ENCODE peak calls at places on chromosomes 5 and 9, in six cellular contexts. One of them, this sample, is unnamed.

GRCh38 chr9:69671904-69672827 is at the start of gene APBA1:
- DNase-seq in psoas muscle: peak
- DNase-seq in lung: peak
- DNase-seq in M059J: peak
- DNase-seq in ELF-1: peak
- DNase-seq in progenitor cell of endocrine pancreas: peak
- DNase-seq in this sample: peak

GRCh38 chr9:88781500-88782391 is 209.5 kb upstream of the S1PR3 start:
- DNase-seq in lung: peak
- DNase-seq in progenitor cell of endocrine pancreas: no peak
- DNase-seq in ELF-1: peak
- DNase-seq in M059J: peak
- DNase-seq in psoas muscle: no peak
- DNase-seq in this sample: peak

GRCh38 chr5:12125895-12126294 is 221.6 kb upstream of the CTNND2 start:
- DNase-seq in M059J: no peak
- DNase-seq in ELF-1: peak
- DNase-seq in psoas muscle: no peak
- DNase-seq in progenitor cell of endocrine pancreas: no peak
- DNase-seq in lung: no peak
- DNase-seq in this sample: no peak

GRCh38 chr5:16265141-16265540 is 85.5 kb upstream of the MARCHF11 start:
- DNase-seq in M059J: peak
- DNase-seq in lung: no peak
- DNase-seq in progenitor cell of endocrine pancreas: no peak
- DNase-seq in psoas muscle: no peak
- DNase-seq in ELF-1: no peak
- DNase-seq in this sample: no peak

GRCh38 chr5:177531209-177531940 is 14.6 kb upstream of the DDX41 start:
- DNase-seq in progenitor cell of endocrine pancreas: no peak
- DNase-seq in M059J: no peak
- DNase-seq in ELF-1: no peak
- DNase-seq in psoas muscle: no peak
- DNase-seq in lung: no peak
- DNase-seq in this sample: no peak

GRCh38 chr5:7209583-7210139 is 186.3 kb upstream of the ADCY2 start:
- DNase-seq in progenitor cell of endocrine pancreas: no peak
- DNase-seq in lung: no peak
- DNase-seq in ELF-1: no peak
- DNase-seq in M059J: no peak
- DNase-seq in psoas muscle: peak
- DNase-seq in this sample: no peak

GRCh38 chr9:95441081-95441480 is 75.7 kb downstream of the PTCH1 start:
- DNase-seq in lung: no peak
- DNase-seq in psoas muscle: no peak
- DNase-seq in M059J: no peak
- DNase-seq in progenitor cell of endocrine pancreas: no peak
- DNase-seq in ELF-1: no peak
- DNase-seq in this sample: no peak

GRCh38 chr5:103315455-103315854 is 56.9 kb downstream of the MACIR start:
- DNase-seq in psoas muscle: no peak
- DNase-seq in M059J: no peak
- DNase-seq in lung: no peak
- DNase-seq in progenitor cell of endocrine pancreas: no peak
- DNase-seq in ELF-1: no peak
- DNase-seq in this sample: no peak

GRCh38 chr5:130605200-130605599 is 559.9 kb downstream of the HINT1 start:
- DNase-seq in psoas muscle: no peak
- DNase-seq in M059J: peak
- DNase-seq in lung: no peak
- DNase-seq in ELF-1: peak
- DNase-seq in progenitor cell of endocrine pancreas: no peak
- DNase-seq in this sample: peak

GRCh38 chr5:69035665-69036064 is 58.1 kb upstream of the SLC30A5 start:
- DNase-seq in progenitor cell of endocrine pancreas: no peak
- DNase-seq in M059J: peak
- DNase-seq in psoas muscle: no peak
- DNase-seq in ELF-1: no peak
- DNase-seq in lung: no peak
- DNase-seq in this sample: no peak

This sample was measured in H7.